ENCODE peak calls at places on chromosomes 3 and 15, in eight cellular contexts. V is IMR-90, L is A549, H is H1, A is K562, I is GM12878, F is HepG2, M is SK-N-SH. R is an unnamed sample.
A peak's percentile ranks its signal among the peaks of the same experiment; 100 is the strongest.

GRCh38 chr3:23723153-23723552 is 82.6 kb upstream of the UBE2E1 start:
- DNase-seq in V (no peak), L (no peak), H (no peak), A (no peak), I (no peak), F (no peak), M (no peak), R (no peak)

GRCh38 chr3:43289401-43289800 is 3.1 kb downstream of the SNRK start:
- DNase-seq in V (no peak), L (no peak), H (no peak), A (no peak), I (no peak), F (no peak), M (no peak), R (no peak)

GRCh38 chr3:99902091-99902490 is 84.4 kb downstream of the CMSS1 start:
- DNase-seq in V (peak; percentile 43), L (no peak), H (no peak), A (no peak), I (no peak), F (no peak), M (no peak), R (no peak)

GRCh38 chr15:29871401-29871800 is 49.1 kb upstream of the TJP1 start:
- DNase-seq in V (no peak), L (no peak), H (no peak), A (no peak), I (no peak), F (no peak), M (no peak), R (no peak)

GRCh38 chr3:132083583-132084372 is 49.0 kb upstream of the CPNE4 start:
- DNase-seq in V (no peak), L (peak; percentile 62), H (no peak), A (no peak), I (no peak), F (no peak), M (no peak), R (no peak)

GRCh38 chr3:126329927-126330725 is 27.1 kb downstream of the KLF15 start:
- DNase-seq in V (no peak), L (no peak), H (no peak), A (no peak), I (no peak), F (no peak), M (no peak), R (peak; percentile 1)

GRCh38 chr15:58258501-58259274 is 120.5 kb downstream of the AQP9 start:
- DNase-seq in V (no peak), L (no peak), H (no peak), A (no peak), I (no peak), F (no peak), M (no peak), R (no peak)

GRCh38 chr3:126154391-126155279 is 25.8 kb downstream of the ALDH1L1 start:
- DNase-seq in V (no peak), L (no peak), H (no peak), A (no peak), I (no peak), F (no peak), M (no peak), R (no peak)

GRCh38 chr15:37217567-37217966 is 117.2 kb upstream of the MEIS2 start:
- DNase-seq in V (no peak), L (no peak), H (no peak), A (no peak), I (no peak), F (peak; percentile 22), M (no peak), R (no peak)

GRCh38 chr3:187006884-187007630 is 76.7 kb downstream of the ST6GAL1 start:
- DNase-seq in V (peak; percentile 52), L (no peak), H (no peak), A (no peak), I (no peak), F (no peak), M (no peak), R (no peak)

GRCh38 chr15:76930831-76931396 is 635 bp upstream of the RCN2 start:
- DNase-seq in V (no peak), L (no peak), H (no peak), A (no peak), I (no peak), F (no peak), M (no peak), R (no peak)

GRCh38 chr3:152030320-152030719 is 156.9 kb downstream of the SUCNR1 start:
- DNase-seq in V (no peak), L (no peak), H (no peak), A (no peak), I (no peak), F (no peak), M (no peak), R (no peak)

GRCh38 chr15:78502641-78503040 is 4.7 kb upstream of the HYKK start:
- DNase-seq in V (no peak), L (no peak), H (no peak), A (no peak), I (no peak), F (no peak), M (no peak), R (no peak)

GRCh38 chr15:64844576-64845140 is 2.9 kb downstream of the PLEKHO2 start:
- DNase-seq in V (no peak), L (no peak), H (no peak), A (no peak), I (no peak), F (no peak), M (peak; percentile 54), R (no peak)

GRCh38 chr3:150870406-150870805 is 34.8 kb downstream of the MINDY4B start:
- DNase-seq in V (peak; percentile 52), L (no peak), H (no peak), A (no peak), I (no peak), F (no peak), M (no peak), R (no peak)

GRCh38 chr3:45647148-45647619 is 42.0 kb upstream of the SACM1L start:
- DNase-seq in V (peak; percentile 94), L (peak; percentile 88), H (no peak), A (no peak), I (no peak), F (peak; percentile 86), M (no peak), R (no peak)

GRCh38 chr3:79018671-79019136 is 749.1 kb downstream of the ROBO1 start:
- DNase-seq in V (peak; percentile 64), L (peak; percentile 35), H (no peak), A (no peak), I (no peak), F (peak; percentile 16), M (peak; percentile 83), R (peak; percentile 65)

GRCh38 chr15:62464705-62465104 is 299.6 kb upstream of the C2CD4B start:
- DNase-seq in V (peak; percentile 67), L (no peak), H (no peak), A (no peak), I (no peak), F (no peak), M (no peak), R (no peak)

DNA sequence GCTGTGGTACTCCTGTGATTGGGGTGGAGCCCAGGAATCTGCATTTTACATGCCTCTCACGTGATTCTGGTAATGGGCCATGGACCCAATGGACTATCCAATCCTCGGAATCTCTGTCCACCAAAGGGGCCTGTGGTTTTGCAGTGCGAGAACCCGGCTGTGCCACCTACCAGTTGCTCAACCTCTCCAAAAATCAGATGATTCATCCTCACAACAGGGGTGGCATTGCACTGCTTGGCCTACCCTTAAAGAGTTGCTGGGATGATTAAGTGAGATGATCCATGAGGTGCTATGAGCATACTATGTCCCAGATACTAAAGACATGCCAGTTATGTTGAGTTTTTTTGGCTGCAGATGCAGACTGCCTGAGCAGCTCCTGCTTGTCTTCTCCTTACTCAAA is 5.1 kb downstream of the ANP32A start:
- DNase-seq in V (no peak), L (no peak), H (no peak), A (no peak), I (no peak), F (no peak), M (no peak), R (no peak)
- TF ChIP-seq USF2 in V (no peak), L (no peak), H (no peak), A (no peak), I (no peak), F (no peak), M (no peak), R (no peak)

GRCh38 chr3:137866001-137866400 is 101.9 kb downstream of the SOX14 start:
- DNase-seq in V (no peak), L (no peak), H (no peak), A (no peak), I (no peak), F (no peak), M (no peak), R (no peak)

GRCh38 chr3:137869022-137869421 is 104.9 kb downstream of the SOX14 start:
- DNase-seq in V (no peak), L (no peak), H (no peak), A (no peak), I (no peak), F (peak; percentile 4), M (no peak), R (peak; percentile 17)

GRCh38 chr3:137866933-137867332 is 102.8 kb downstream of the SOX14 start:
- DNase-seq in V (no peak), L (no peak), H (peak; percentile 62), A (no peak), I (no peak), F (no peak), M (no peak), R (peak; percentile 15)

GRCh38 chr3:137867611-137868010 is 103.5 kb downstream of the SOX14 start:
- DNase-seq in V (no peak), L (no peak), H (no peak), A (no peak), I (no peak), F (no peak), M (no peak), R (no peak)
- TF ChIP-seq USF2 in V (no peak), L (no peak), H (no peak), A (no peak), I (no peak), F (no peak), M (no peak), R (no peak)

GRCh38 chr3:94008253-94008652 is 20.1 kb downstream of the STX19 start:
- DNase-seq in V (no peak), L (no peak), H (no peak), A (no peak), I (no peak), F (no peak), M (no peak), R (no peak)
- TF ChIP-seq USF2 in V (no peak), L (no peak), H (no peak), A (no peak), I (no peak), F (no peak), M (no peak), R (no peak)

GRCh38 chr15:74402337-74402839 is 31.4 kb downstream of the SEMA7A start:
- DNase-seq in V (no peak), L (no peak), H (no peak), A (no peak), I (no peak), F (no peak), M (no peak), R (no peak)

GRCh38 chr15:74402873-74403589 is 30.7 kb downstream of the SEMA7A start:
- DNase-seq in V (no peak), L (no peak), H (no peak), A (no peak), I (peak; percentile 82), F (no peak), M (no peak), R (no peak)

GRCh38 chr15:74400313-74400850 is 32.9 kb upstream of the CYP11A1 start:
- DNase-seq in V (no peak), L (no peak), H (no peak), A (no peak), I (no peak), F (no peak), M (no peak), R (no peak)

GRCh38 chr15:74399511-74400312 is 32.3 kb upstream of the CYP11A1 start:
- DNase-seq in V (peak; percentile 89), L (no peak), H (no peak), A (no peak), I (no peak), F (no peak), M (no peak), R (no peak)

GRCh38 chr15:74400915-74401757 is 32.6 kb downstream of the SEMA7A start:
- DNase-seq in V (no peak), L (no peak), H (no peak), A (no peak), I (peak; percentile 75), F (no peak), M (no peak), R (no peak)
- TF ChIP-seq USF2 in V (no peak), L (no peak), H (no peak), A (no peak), I (no peak), F (no peak), M (no peak), R (no peak)

R was measured in WTC11.